ENCODE peak calls at places on chromosomes 6 and 20, in four cellular contexts. F is hepatocyte, E is breast epithelium, R is WERI-Rb-1. G is an unnamed sample. For H3K27me3, the result is how much of the 10 kb centered on the place peaks cover.

GRCh38 chr6:159105716-159106115 is 60.9 kb upstream of the TAGAP start:
- DNase-seq in F (no peak), E (no peak), R (no peak), G (no peak)

GRCh38 chr6:41164551-41164950 is 1.6 kb upstream of the TREM2 start:
- DNase-seq in F (no peak), E (no peak), R (no peak), G (no peak)

GRCh38 chr6:139240161-139241010 is 51.4 kb downstream of the TXLNB start:
- DNase-seq in F (peak), E (peak), R (no peak), G (no peak)

GRCh38 chr20:30919514-30920188 is 337.8 kb upstream of the DEFB115 start:
- DNase-seq in F (no peak), E (no peak), R (no peak), G (no peak)

GRCh38 chr6:26199773-26200728 is 112.8 kb downstream of the HFE start:
- DNase-seq in F (peak), E (no peak), R (no peak), G (no peak)

GRCh38 chr6:43970068-43970912 is 157.0 kb downstream of the MRPL14 start:
- DNase-seq in F (no peak), E (no peak), R (peak), G (no peak)

GRCh38 chr6:156877126-156877863 is 100.1 kb downstream of the ARID1B start:
- DNase-seq in F (no peak), E (no peak), R (no peak), G (no peak)

GRCh38 chr20:20549699-20550098 is 162.7 kb downstream of the RALGAPA2 start:
- DNase-seq in F (peak), E (no peak), R (no peak), G (no peak)

GRCh38 chr6:45791600-45792168 is 224.0 kb downstream of the CLIC5 start:
- DNase-seq in F (no peak), E (no peak), R (no peak), G (no peak)

DNA sequence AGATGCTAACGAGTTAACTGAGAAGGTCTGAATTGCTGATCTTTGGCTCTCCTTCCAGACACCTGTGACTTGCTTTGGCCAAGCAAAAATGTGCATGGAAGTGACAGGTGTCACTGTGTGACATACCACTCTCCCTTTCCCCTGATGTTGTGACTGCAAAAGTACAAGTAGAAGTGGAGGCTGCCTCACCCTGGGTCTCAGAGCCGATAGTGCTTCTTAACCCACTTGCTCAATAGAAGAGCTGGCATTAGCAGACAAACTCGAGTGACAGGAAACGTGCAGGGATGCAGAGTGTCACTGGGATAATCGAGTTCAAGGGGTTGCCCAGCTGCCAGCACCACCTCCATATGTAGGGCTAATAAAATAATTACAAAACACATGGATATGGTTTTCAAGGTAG is 16.4 kb upstream of the SPO11 start:
- DNase-seq in F (no peak), E (no peak), R (no peak), G (no peak)
- H3K27me3 ChIP-seq in F (under half), E (under half), R (under half), G (under half)

GRCh38 chr6:7216941-7217621 is 95.9 kb downstream of the SSR1 start:
- DNase-seq in F (no peak), E (no peak), R (no peak), G (no peak)
- TF ChIP-seq CTCF in F (no peak), E (no peak), R (no peak), G (no peak)

DNA sequence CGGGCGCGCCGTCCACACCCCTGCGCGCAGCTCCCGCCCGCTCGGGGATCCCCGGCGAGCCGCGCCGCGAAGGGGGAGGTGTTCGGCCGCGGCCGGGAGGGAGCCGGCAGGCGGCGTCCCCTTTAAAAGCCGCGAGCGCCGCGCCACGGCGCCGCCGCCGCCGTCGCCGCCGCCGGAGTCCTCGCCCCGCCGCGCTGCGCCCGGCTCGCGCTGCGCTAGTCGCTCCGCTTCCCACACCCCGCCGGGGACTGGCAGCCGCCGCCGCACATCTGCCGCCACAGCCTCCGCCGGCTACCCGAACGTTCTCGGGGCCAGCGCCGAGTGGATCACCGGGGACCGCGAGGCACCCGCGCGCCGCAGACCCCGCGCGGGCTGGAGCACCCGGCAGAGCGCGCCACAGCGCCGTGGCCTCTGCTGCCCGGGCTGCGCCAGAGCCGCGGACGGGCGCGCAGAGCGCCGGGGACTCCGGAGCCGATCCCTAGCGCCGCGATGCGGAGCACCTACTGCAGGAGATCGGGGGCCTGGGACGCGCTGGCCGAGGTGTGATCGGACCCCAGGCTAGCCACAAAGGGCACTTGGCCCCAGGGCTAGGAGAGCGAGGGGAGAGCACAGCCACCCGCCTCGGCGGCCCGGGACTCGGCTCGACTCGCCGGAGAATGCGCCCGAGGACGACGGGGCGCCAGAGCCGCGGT is at the start of gene BMP2:
- DNase-seq in F (peak), E (no peak), R (peak), G (no peak)
- H3K27me3 ChIP-seq in F (under half), E (under half), R (half or more), G (under half)

GRCh38 chr6:100177956-100178355 is 183.9 kb upstream of the MCHR2 start:
- DNase-seq in F (no peak), E (no peak), R (no peak), G (no peak)

GRCh38 chr6:100175814-100176275 is 181.8 kb upstream of the MCHR2 start:
- DNase-seq in F (no peak), E (no peak), R (no peak), G (no peak)

GRCh38 chr6:100176951-100177710 is 183.1 kb upstream of the MCHR2 start:
- DNase-seq in F (no peak), E (no peak), R (no peak), G (no peak)

GRCh38 chr6:100173211-100173610 is 179.2 kb upstream of the MCHR2 start:
- DNase-seq in F (no peak), E (no peak), R (no peak), G (no peak)

DNA sequence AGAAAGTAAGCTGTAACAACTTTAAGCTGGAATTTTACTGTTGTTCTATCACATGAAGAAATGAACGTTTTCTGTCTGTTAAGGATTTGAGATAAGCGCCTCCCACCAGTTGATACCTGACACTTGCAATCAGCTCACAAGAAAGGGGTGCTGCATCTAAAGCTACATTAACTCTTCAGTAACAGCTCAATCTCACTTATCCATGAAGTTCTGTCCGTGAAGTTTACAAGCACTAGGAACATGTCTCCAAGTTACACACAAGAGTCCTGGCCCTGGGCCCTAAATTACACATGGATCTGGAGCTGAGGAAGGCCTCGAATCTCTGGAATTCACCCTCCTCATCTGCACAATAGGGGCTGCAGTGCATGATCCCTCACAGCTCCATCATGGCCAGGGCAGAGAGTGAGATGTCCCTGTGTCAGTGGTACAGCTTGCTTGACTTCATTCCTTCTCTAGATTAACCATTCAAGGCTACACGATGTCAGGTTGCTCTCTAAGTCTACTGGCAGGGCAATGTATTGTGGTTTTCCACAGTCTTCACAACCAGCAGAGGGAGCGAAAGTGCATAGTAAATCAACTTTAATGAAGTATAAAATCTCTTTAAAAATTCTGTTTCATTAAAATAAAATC is 182.4 kb upstream of the MCHR2 start:
- DNase-seq in F (peak), E (no peak), R (no peak), G (no peak)
- TF ChIP-seq CTCF in F (peak), E (no peak), R (no peak), G (no peak)

G was measured in CD4-positive, alpha-beta T cell.